ENCODE peak calls at places on chromosomes 4 and X, in ten cellular contexts. A is right lobe of liver, O is thyroid gland, T is spleen, G is uterus, W is NB4, Y is suprapubic skin, L is H1, K is K562, J is HepG2. E is an unnamed sample.
A peak's percentile ranks its signal among the peaks of the same experiment; 100 is the strongest.

GRCh38 chrX:77779695-77780094 is 6.3 kb downstream of the ATRX start:
- DNase-seq in A (no peak), O (no peak), T (no peak), G (no peak), W (no peak), Y (no peak), L (no peak), K (no peak), J (no peak), E (no peak)

GRCh38 chr4:43337707-43338106 is 445.2 kb downstream of the GRXCR1 start:
- DNase-seq in A (no peak), O (no peak), T (no peak), G (no peak), W (no peak), Y (no peak), L (no peak), K (no peak), J (no peak), E (no peak)

GRCh38 chr4:15457401-15458201 is 12.1 kb upstream of the CC2D2A start:
- DNase-seq in A (no peak), O (no peak), T (no peak), G (no peak), W (peak; percentile 78), Y (no peak), L (no peak), K (peak; percentile 37), J (peak; percentile 24), E (no peak)

GRCh38 chr4:20192754-20193521 is 58.8 kb upstream of the SLIT2 start:
- DNase-seq in A (no peak), O (no peak), T (no peak), G (no peak), W (no peak), Y (no peak), L (no peak), K (no peak), J (no peak), E (no peak)

GRCh38 chr4:17336524-17336941 is 175.4 kb downstream of the QDPR start:
- DNase-seq in A (no peak), O (peak; percentile 30), T (peak; percentile 83), G (no peak), W (no peak), Y (peak; percentile 66), L (no peak), K (no peak), J (peak; percentile 6), E (no peak)

GRCh38 chr4:63582997-63583396 is 826.3 kb downstream of the TECRL start:
- DNase-seq in A (no peak), O (no peak), T (no peak), G (no peak), W (no peak), Y (no peak), L (no peak), K (no peak), J (no peak), E (no peak)

GRCh38 chr4:27791640-27792039 is 931.0 kb downstream of the STIM2 start:
- DNase-seq in A (no peak), O (no peak), T (no peak), G (no peak), W (peak; percentile 62), Y (no peak), L (no peak), K (no peak), J (no peak), E (no peak)

GRCh38 chr4:38529189-38530115 is 134.5 kb upstream of the KLF3 start:
- DNase-seq in A (peak; percentile 66), O (peak; percentile 19), T (peak; percentile 88), G (no peak), W (peak; percentile 80), Y (no peak), L (no peak), K (peak; percentile 95), J (no peak), E (peak; percentile 36)

GRCh38 chrX:37350034-37350365 is 836 bp downstream of the PRRG1 start:
- DNase-seq in A (no peak), O (peak; percentile 30), T (no peak), G (no peak), W (no peak), Y (no peak), L (no peak), K (no peak), J (peak; percentile 13), E (no peak)

GRCh38 chr4:1234296-1234695 is 14.6 kb downstream of the CTBP1 start:
- DNase-seq in A (peak; percentile 21), O (no peak), T (peak; percentile 36), G (peak; percentile 53), W (no peak), Y (peak; percentile 65), L (no peak), K (no peak), J (no peak), E (no peak)

GRCh38 chr4:142656178-142656577 is 189.9 kb downstream of the INPP4B start:
- DNase-seq in A (no peak), O (no peak), T (no peak), G (no peak), W (peak; percentile 9), Y (no peak), L (peak; percentile 57), K (no peak), J (no peak), E (no peak)

GRCh38 chr4:23877758-23878229 is 12.1 kb downstream of the PPARGC1A start:
- DNase-seq in A (peak; percentile 77), O (no peak), T (no peak), G (no peak), W (no peak), Y (no peak), L (no peak), K (peak; percentile 9), J (peak; percentile 97), E (no peak)

GRCh38 chrX:11109968-11110367 is 1.2 kb upstream of the HCCS start:
- DNase-seq in A (no peak), O (no peak), T (no peak), G (no peak), W (no peak), Y (no peak), L (no peak), K (no peak), J (no peak), E (no peak)

GRCh38 chrX:11108253-11108941 is 2.7 kb upstream of the HCCS start:
- DNase-seq in A (no peak), O (no peak), T (no peak), G (no peak), W (no peak), Y (no peak), L (no peak), K (no peak), J (no peak), E (no peak)

GRCh38 chrX:11111947-11112346 is 815 bp downstream of the HCCS start:
- DNase-seq in A (no peak), O (no peak), T (no peak), G (no peak), W (no peak), Y (no peak), L (no peak), K (no peak), J (no peak), E (no peak)

GRCh38 chrX:11113731-11114130 is 2.6 kb downstream of the HCCS start:
- DNase-seq in A (no peak), O (no peak), T (no peak), G (no peak), W (peak; percentile 5), Y (no peak), L (no peak), K (no peak), J (no peak), E (no peak)

GRCh38 chrX:11111038-11111851 is at the start of gene HCCS:
- DNase-seq in A (peak; percentile 86), O (peak; percentile 79), T (peak; percentile 94), G (peak; percentile 84), W (peak; percentile 87), Y (peak; percentile 87), L (peak; percentile 78), K (peak; percentile 92), J (peak; percentile 67), E (peak; percentile 86)
- TF ChIP-seq POLR2A in A (peak; percentile 82), O (peak; percentile 75), T (peak; percentile 58), G (peak; percentile 28), W (peak; percentile 39), Y (no peak), L (peak; percentile 69), K (peak; percentile 92), J (peak; percentile 53), E (peak; percentile 69)

GRCh38 chr4:170652571-170652970 is 562.8 kb upstream of the AADAT start:
- DNase-seq in A (no peak), O (no peak), T (no peak), G (no peak), W (no peak), Y (no peak), L (no peak), K (no peak), J (no peak), E (no peak)
- H3K4me3 ChIP-seq in A (no peak overlapping the region), O (no peak overlapping the region), T (no peak overlapping the region), G (no peak overlapping the region), W (no peak overlapping the region), Y (no peak overlapping the region), L (no peak overlapping the region), K (no peak overlapping the region), J (no peak overlapping the region), E (no peak overlapping the region)

GRCh38 chrX:54439967-54440871 is at the start of gene TSR2:
- DNase-seq in A (peak; percentile 86), O (peak; percentile 76), T (peak; percentile 94), G (peak; percentile 78), W (peak; percentile 88), Y (peak; percentile 85), L (peak; percentile 75), K (peak; percentile 88), J (peak; percentile 84), E (peak; percentile 80)
- TF ChIP-seq CTCF in A (peak; percentile 31), O (no peak), T (no peak), G (no peak), W (no peak), Y (no peak), L (no peak), K (peak; percentile 12), J (peak; percentile 47), E (no peak)

GRCh38 chrX:53080628-53081580 is 1.3 kb upstream of the TSPYL2 start:
- DNase-seq in A (no peak), O (no peak), T (peak; percentile 67), G (no peak), W (no peak), Y (peak; percentile 49), L (no peak), K (no peak), J (no peak), E (no peak)
- TF ChIP-seq POLR2A in A (no peak), O (no peak), T (no peak), G (no peak), W (no peak), Y (no peak), L (no peak), K (no peak), J (no peak), E (no peak)

DNA sequence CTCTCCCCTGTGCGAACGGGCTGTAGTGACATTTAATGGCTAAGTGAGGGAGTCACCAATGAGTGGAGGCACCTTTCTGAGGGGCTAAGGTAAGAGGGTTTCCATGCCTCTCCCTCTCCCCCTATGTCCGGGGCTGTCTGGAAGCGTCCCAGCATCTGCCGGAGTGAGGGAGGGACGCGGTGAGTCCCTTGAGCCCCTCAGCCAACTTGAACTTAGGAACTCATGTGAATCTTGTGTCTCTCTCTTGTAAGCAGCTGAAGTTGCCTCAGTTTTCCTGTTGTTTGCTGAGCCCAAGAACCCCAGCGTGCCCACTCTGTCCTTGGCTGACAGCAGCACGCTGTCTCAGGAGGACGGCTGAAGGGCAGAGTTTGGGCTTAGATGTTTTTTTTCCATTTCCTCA is 42.2 kb downstream of the DCTD start:
- DNase-seq in A (no peak), O (no peak), T (peak; percentile 47), G (no peak), W (no peak), Y (no peak), L (no peak), K (no peak), J (no peak), E (no peak)
- H3K4me3 ChIP-seq in A (no peak overlapping the region), O (no peak overlapping the region), T (no peak overlapping the region), G (no peak overlapping the region), W (no peak overlapping the region), Y (no peak overlapping the region), L (no peak overlapping the region), K (no peak overlapping the region), J (no peak overlapping the region), E (no peak overlapping the region)

E was measured in heart left ventricle.